ENCODE peak calls at places on chromosomes 12 and 14, in five cellular contexts. One of them, this sample, is unnamed.

GRCh38 chr14:32510815-32511214 is 181.7 kb downstream of the AKAP6 start:
- DNase-seq in SK-N-SH: no peak
- DNase-seq in left ventricle myocardium inferior: no peak
- DNase-seq in GM23338: no peak
- DNase-seq in fibroblast of lung: no peak
- DNase-seq in this sample: no peak

GRCh38 chr14:51539571-51540037 is 112.1 kb upstream of the FRMD6 start:
- DNase-seq in left ventricle myocardium inferior: no peak
- DNase-seq in GM23338: peak
- DNase-seq in SK-N-SH: no peak
- DNase-seq in fibroblast of lung: peak
- DNase-seq in this sample: peak

GRCh38 chr14:53571990-53572389 is 384.6 kb downstream of the BMP4 start:
- DNase-seq in SK-N-SH: peak
- DNase-seq in GM23338: peak
- DNase-seq in fibroblast of lung: peak
- DNase-seq in left ventricle myocardium inferior: no peak
- DNase-seq in this sample: no peak

GRCh38 chr14:101473045-101473729 is 88.1 kb upstream of the DIO3 start:
- DNase-seq in GM23338: no peak
- DNase-seq in fibroblast of lung: no peak
- DNase-seq in SK-N-SH: no peak
- DNase-seq in left ventricle myocardium inferior: no peak
- DNase-seq in this sample: peak

GRCh38 chr12:104498211-104498801 is 41.6 kb downstream of the CHST11 start:
- DNase-seq in left ventricle myocardium inferior: no peak
- DNase-seq in fibroblast of lung: no peak
- DNase-seq in GM23338: no peak
- DNase-seq in SK-N-SH: no peak
- DNase-seq in this sample: no peak

GRCh38 chr12:88922816-88923215 is 342.5 kb upstream of the KITLG start:
- DNase-seq in SK-N-SH: no peak
- DNase-seq in left ventricle myocardium inferior: no peak
- DNase-seq in fibroblast of lung: peak
- DNase-seq in GM23338: no peak
- DNase-seq in this sample: no peak

GRCh38 chr14:68807987-68808386 is 15.1 kb upstream of the ZFP36L1 start:
- DNase-seq in fibroblast of lung: no peak
- DNase-seq in SK-N-SH: peak
- DNase-seq in left ventricle myocardium inferior: no peak
- DNase-seq in GM23338: no peak
- DNase-seq in this sample: peak

GRCh38 chr14:83885748-83886382 is 1644.1 kb upstream of the FLRT2 start:
- DNase-seq in SK-N-SH: no peak
- DNase-seq in fibroblast of lung: no peak
- DNase-seq in left ventricle myocardium inferior: no peak
- DNase-seq in GM23338: no peak
- DNase-seq in this sample: no peak

GRCh38 chr12:47223848-47224213 is 144.1 kb upstream of the AMIGO2 start:
- DNase-seq in GM23338: no peak
- DNase-seq in SK-N-SH: no peak
- DNase-seq in fibroblast of lung: no peak
- DNase-seq in left ventricle myocardium inferior: peak
- DNase-seq in this sample: no peak

GRCh38 chr14:22748691-22749090 is 17.8 kb upstream of the OXA1L start:
- DNase-seq in SK-N-SH: no peak
- DNase-seq in GM23338: no peak
- DNase-seq in fibroblast of lung: no peak
- DNase-seq in left ventricle myocardium inferior: no peak
- DNase-seq in this sample: no peak

GRCh38 chr12:113070117-113070906 is 13.8 kb downstream of the DTX1 start:
- DNase-seq in left ventricle myocardium inferior: peak
- DNase-seq in GM23338: no peak
- DNase-seq in fibroblast of lung: no peak
- DNase-seq in SK-N-SH: no peak
- DNase-seq in this sample: no peak

GRCh38 chr12:106586803-106587684 is 4.2 kb downstream of the RFX4 start:
- DNase-seq in fibroblast of lung: no peak
- DNase-seq in GM23338: peak
- DNase-seq in left ventricle myocardium inferior: no peak
- DNase-seq in SK-N-SH: peak
- DNase-seq in this sample: no peak

GRCh38 chr14:38870437-38870836 is 232.6 kb downstream of the SEC23A start:
- DNase-seq in SK-N-SH: no peak
- DNase-seq in GM23338: no peak
- DNase-seq in fibroblast of lung: no peak
- DNase-seq in left ventricle myocardium inferior: no peak
- DNase-seq in this sample: no peak

GRCh38 chr12:20058068-20058467 is 310.3 kb upstream of the PDE3A start:
- DNase-seq in left ventricle myocardium inferior: no peak
- DNase-seq in GM23338: no peak
- DNase-seq in fibroblast of lung: no peak
- DNase-seq in SK-N-SH: no peak
- DNase-seq in this sample: no peak

GRCh38 chr12:1851126-1851791 is 30.9 kb downstream of the LRTM2 start:
- DNase-seq in left ventricle myocardium inferior: no peak
- DNase-seq in GM23338: no peak
- DNase-seq in SK-N-SH: no peak
- DNase-seq in fibroblast of lung: peak
- DNase-seq in this sample: no peak

GRCh38 chr14:68846466-68846865 is 53.6 kb upstream of the ZFP36L1 start:
- DNase-seq in left ventricle myocardium inferior: no peak
- DNase-seq in fibroblast of lung: no peak
- DNase-seq in GM23338: no peak
- DNase-seq in SK-N-SH: no peak
- DNase-seq in this sample: no peak

GRCh38 chr12:58907326-58907855 is 12.9 kb downstream of the LRIG3 start:
- DNase-seq in SK-N-SH: no peak
- DNase-seq in GM23338: no peak
- DNase-seq in left ventricle myocardium inferior: no peak
- DNase-seq in fibroblast of lung: peak
- DNase-seq in this sample: no peak

GRCh38 chr12:84463756-84464495 is 448.7 kb downstream of the SLC6A15 start:
- DNase-seq in SK-N-SH: peak
- DNase-seq in GM23338: no peak
- DNase-seq in left ventricle myocardium inferior: no peak
- DNase-seq in fibroblast of lung: peak
- DNase-seq in this sample: no peak

GRCh38 chr12:6792522-6793201 is 3.3 kb downstream of the CD4 start:
- DNase-seq in SK-N-SH: no peak
- DNase-seq in fibroblast of lung: no peak
- DNase-seq in GM23338: no peak
- DNase-seq in left ventricle myocardium inferior: peak
- DNase-seq in this sample: no peak

GRCh38 chr12:104737682-104738370 is 220.3 kb downstream of the SLC41A2 start:
- DNase-seq in SK-N-SH: no peak
- DNase-seq in GM23338: no peak
- DNase-seq in fibroblast of lung: no peak
- DNase-seq in left ventricle myocardium inferior: no peak
- DNase-seq in this sample: no peak

GRCh38 chr12:10331642-10332239 is 24.1 kb downstream of the KLRD1 start:
- DNase-seq in left ventricle myocardium inferior: no peak
- DNase-seq in SK-N-SH: peak
- DNase-seq in fibroblast of lung: peak
- DNase-seq in GM23338: peak
- DNase-seq in this sample: no peak

GRCh38 chr12:40515041-40515825 is 177.0 kb upstream of the CNTN1 start:
- DNase-seq in GM23338: no peak
- DNase-seq in SK-N-SH: no peak
- DNase-seq in left ventricle myocardium inferior: no peak
- DNase-seq in fibroblast of lung: no peak
- DNase-seq in this sample: no peak

GRCh38 chr12:95207407-95207806 is 9.9 kb downstream of the FGD6 start:
- DNase-seq in fibroblast of lung: no peak
- DNase-seq in GM23338: peak
- DNase-seq in left ventricle myocardium inferior: no peak
- DNase-seq in SK-N-SH: no peak
- DNase-seq in this sample: no peak
- H3K4me3 ChIP-seq in fibroblast of lung: no peak
- H3K4me3 ChIP-seq in GM23338: peak
- H3K4me3 ChIP-seq in left ventricle myocardium inferior: no peak
- H3K4me3 ChIP-seq in SK-N-SH: no peak
- H3K4me3 ChIP-seq in this sample: no peak

GRCh38 chr12:108282160-108282559 is 57.0 kb downstream of the CMKLR1 start:
- DNase-seq in SK-N-SH: no peak
- DNase-seq in GM23338: no peak
- DNase-seq in left ventricle myocardium inferior: no peak
- DNase-seq in fibroblast of lung: no peak
- DNase-seq in this sample: no peak

GRCh38 chr12:108284163-108284562 is 54.9 kb downstream of the CMKLR1 start:
- DNase-seq in fibroblast of lung: no peak
- DNase-seq in SK-N-SH: no peak
- DNase-seq in GM23338: peak
- DNase-seq in left ventricle myocardium inferior: no peak
- DNase-seq in this sample: no peak

GRCh38 chr12:108287227-108287626 is 51.9 kb downstream of the CMKLR1 start:
- DNase-seq in fibroblast of lung: no peak
- DNase-seq in left ventricle myocardium inferior: no peak
- DNase-seq in SK-N-SH: no peak
- DNase-seq in GM23338: no peak
- DNase-seq in this sample: no peak

GRCh38 chr12:108282676-108283075 is 56.4 kb downstream of the CMKLR1 start:
- DNase-seq in SK-N-SH: no peak
- DNase-seq in GM23338: no peak
- DNase-seq in left ventricle myocardium inferior: no peak
- DNase-seq in fibroblast of lung: no peak
- DNase-seq in this sample: no peak

GRCh38 chr12:108285016-108285415 is 54.1 kb downstream of the CMKLR1 start:
- DNase-seq in left ventricle myocardium inferior: no peak
- DNase-seq in SK-N-SH: no peak
- DNase-seq in fibroblast of lung: no peak
- DNase-seq in GM23338: peak
- DNase-seq in this sample: no peak
- H3K27ac ChIP-seq in left ventricle myocardium inferior: no peak
- H3K27ac ChIP-seq in SK-N-SH: no peak
- H3K27ac ChIP-seq in fibroblast of lung: no peak
- H3K27ac ChIP-seq in GM23338: no peak
- H3K27ac ChIP-seq in this sample: no peak

DNA sequence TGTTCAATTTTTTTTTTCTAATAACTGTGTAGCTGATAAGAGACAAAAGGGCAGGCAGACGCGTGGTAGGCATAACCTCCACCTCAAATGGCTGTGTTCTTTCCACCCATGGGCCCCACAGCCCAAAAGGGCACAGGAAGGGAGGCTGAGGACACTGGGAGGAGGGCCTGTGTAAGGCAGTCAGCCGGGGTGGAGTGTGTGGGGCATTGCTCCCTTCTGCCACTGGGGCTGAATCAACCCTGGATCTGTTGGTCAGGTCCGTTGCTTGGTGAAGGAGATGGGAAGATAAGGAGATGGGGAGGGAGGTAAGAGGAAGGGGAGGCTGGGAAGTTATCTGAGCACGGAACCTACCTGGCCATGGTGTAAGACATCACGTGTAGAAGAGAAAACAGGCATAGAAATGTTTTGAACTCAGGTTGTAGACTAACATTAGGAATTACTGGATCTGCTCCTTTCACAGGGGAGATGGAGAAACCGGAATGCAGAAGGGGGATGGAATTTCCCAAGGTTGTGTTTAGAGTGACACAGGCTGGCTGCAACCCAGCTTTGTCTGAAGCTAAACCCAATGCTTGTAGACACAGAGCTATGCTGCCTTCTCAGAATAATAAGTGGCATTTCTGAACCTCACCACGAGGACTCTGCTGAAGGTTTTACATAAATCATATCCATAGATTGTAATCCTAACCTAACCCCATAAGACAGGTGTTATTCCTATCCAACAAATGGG is 138.5 kb upstream of the NOS1 start:
- DNase-seq in left ventricle myocardium inferior: no peak
- DNase-seq in fibroblast of lung: no peak
- DNase-seq in SK-N-SH: no peak
- DNase-seq in GM23338: peak
- DNase-seq in this sample: no peak
- TF ChIP-seq CTCF in left ventricle myocardium inferior: no peak
- TF ChIP-seq CTCF in fibroblast of lung: no peak
- TF ChIP-seq CTCF in SK-N-SH: no peak
- TF ChIP-seq CTCF in GM23338: no peak
- TF ChIP-seq CTCF in this sample: no peak

DNA sequence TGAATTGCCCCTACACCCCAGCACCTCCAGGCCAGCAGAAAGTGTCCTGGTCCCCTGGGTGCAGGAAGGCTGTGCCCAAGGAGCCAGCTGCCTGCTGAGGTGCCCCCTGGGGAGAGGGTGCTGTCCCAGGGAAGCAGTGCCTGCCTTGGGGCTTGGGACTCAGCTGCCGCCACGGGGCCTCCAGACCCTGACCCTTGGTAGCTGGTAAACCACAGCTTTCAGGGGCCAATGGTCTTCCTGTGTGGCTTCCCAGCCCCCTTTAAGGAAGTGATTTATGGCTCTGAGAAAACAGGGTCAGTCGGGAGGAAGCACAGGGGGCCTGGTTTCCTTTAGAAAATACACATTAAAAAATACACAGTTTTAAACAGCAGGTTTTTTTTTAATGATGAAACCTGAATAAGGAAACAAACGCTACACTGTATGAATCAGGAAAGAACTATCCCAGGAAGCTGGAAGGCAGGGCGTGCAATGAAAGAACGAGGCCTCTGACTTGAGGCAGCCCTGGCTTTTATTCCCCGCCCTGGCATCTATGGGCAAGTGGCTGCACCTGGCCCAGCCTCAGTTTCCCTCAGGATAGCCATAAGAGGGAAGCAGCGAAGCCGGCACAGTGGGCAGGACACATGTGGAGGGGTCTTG is 40.6 kb upstream of the EML1 start:
- DNase-seq in GM23338: no peak
- DNase-seq in fibroblast of lung: peak
- DNase-seq in SK-N-SH: no peak
- DNase-seq in left ventricle myocardium inferior: peak
- DNase-seq in this sample: peak
- H3K4me3 ChIP-seq in GM23338: no peak
- H3K4me3 ChIP-seq in fibroblast of lung: no peak
- H3K4me3 ChIP-seq in SK-N-SH: no peak
- H3K4me3 ChIP-seq in left ventricle myocardium inferior: no peak
- H3K4me3 ChIP-seq in this sample: no peak

DNA sequence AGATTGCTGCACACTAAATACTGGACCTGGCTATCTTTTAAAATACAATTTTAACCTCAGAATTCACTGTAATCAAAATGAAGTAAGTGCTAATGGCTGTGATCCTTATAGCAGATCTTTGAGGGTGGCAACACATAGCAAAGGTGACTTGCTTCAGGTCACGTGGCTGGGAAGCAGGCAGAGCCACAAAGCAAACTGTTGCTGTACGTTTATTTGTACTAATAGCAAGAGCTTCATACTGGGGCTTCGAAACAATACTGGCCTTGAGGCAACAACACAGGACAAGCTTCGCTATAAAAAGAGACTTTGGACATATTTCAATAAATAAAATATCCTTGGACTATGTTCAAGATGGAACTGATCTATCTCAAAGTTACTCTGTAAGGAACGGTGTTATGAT is 44.5 kb downstream of the MSRB3 start:
- DNase-seq in SK-N-SH: no peak
- DNase-seq in fibroblast of lung: no peak
- DNase-seq in left ventricle myocardium inferior: no peak
- DNase-seq in GM23338: no peak
- DNase-seq in this sample: no peak
- H3K27ac ChIP-seq in SK-N-SH: no peak
- H3K27ac ChIP-seq in fibroblast of lung: no peak
- H3K27ac ChIP-seq in left ventricle myocardium inferior: no peak
- H3K27ac ChIP-seq in GM23338: no peak
- H3K27ac ChIP-seq in this sample: no peak

GRCh38 chr12:102811125-102811737 is 105.8 kb downstream of the PAH start:
- DNase-seq in fibroblast of lung: no peak
- DNase-seq in SK-N-SH: peak
- DNase-seq in left ventricle myocardium inferior: no peak
- DNase-seq in GM23338: peak
- DNase-seq in this sample: no peak
- TF ChIP-seq CTCF in fibroblast of lung: peak
- TF ChIP-seq CTCF in SK-N-SH: peak
- TF ChIP-seq CTCF in left ventricle myocardium inferior: peak
- TF ChIP-seq CTCF in GM23338: peak
- TF ChIP-seq CTCF in this sample: peak